ENCODE peak calls at places on chromosomes 5 and 9, in nine cellular contexts. D is psoas muscle, G is ovary, H is Peyer's patch, R is dorsolateral prefrontal cortex, N is mesendoderm, I is cardiac muscle cell, F is GM23248, J is lower leg skin. B is an unnamed sample.
A peak's percentile ranks its signal among the peaks of the same experiment; 100 is the strongest.

GRCh38 chr5:179167871-179168451 is 107.8 kb downstream of the ZNF354C start:
- DNase-seq in D (no peak), G (no peak), H (no peak), R (peak; percentile 35), N (no peak), I (no peak), F (peak; percentile 13), J (no peak), B (no peak)

GRCh38 chr9:137275203-137275936 is 2.2 kb upstream of the TOR4A start:
- DNase-seq in D (no peak), G (peak; percentile 19), H (no peak), R (no peak), N (no peak), I (no peak), F (no peak), J (no peak), B (no peak)

GRCh38 chr9:121294866-121295661 is 27.1 kb downstream of the GSN start:
- DNase-seq in D (peak; percentile 58), G (peak; percentile 84), H (no peak), R (no peak), N (no peak), I (no peak), F (no peak), J (peak; percentile 90), B (peak; percentile 82)

GRCh38 chr9:122091682-122092592 is 1.2 kb downstream of the TTLL11 start:
- DNase-seq in D (no peak), G (no peak), H (no peak), R (no peak), N (no peak), I (no peak), F (no peak), J (peak; percentile 2), B (no peak)

GRCh38 chr9:31137850-31138160 is 1246.6 kb upstream of the ACO1 start:
- DNase-seq in D (no peak), G (no peak), H (no peak), R (no peak), N (peak; percentile 7), I (no peak), F (peak; percentile 7), J (no peak), B (no peak)

GRCh38 chr9:133331221-133331620 is 4.8 kb downstream of the SURF6 start:
- DNase-seq in D (no peak), G (no peak), H (no peak), R (no peak), N (no peak), I (no peak), F (no peak), J (peak; percentile 72), B (no peak)

GRCh38 chr5:96384353-96384752 is 48.7 kb downstream of the PCSK1 start:
- DNase-seq in D (peak; percentile 44), G (no peak), H (no peak), R (peak; percentile 77), N (peak; percentile 4), I (no peak), F (peak; percentile 97), J (no peak), B (no peak)

GRCh38 chr5:41843456-41844112 is 26.6 kb downstream of the OXCT1 start:
- DNase-seq in D (no peak), G (peak; percentile 45), H (no peak), R (no peak), N (peak; percentile 58), I (peak; percentile 71), F (peak; percentile 82), J (no peak), B (no peak)

GRCh38 chr9:103839197-103839596 is 254.9 kb upstream of the SMC2 start:
- DNase-seq in D (no peak), G (no peak), H (no peak), R (no peak), N (no peak), I (no peak), F (no peak), J (no peak), B (no peak)

GRCh38 chr5:170585278-170585677 is 81.5 kb downstream of the KCNIP1 start:
- DNase-seq in D (no peak), G (no peak), H (no peak), R (no peak), N (peak; percentile 18), I (no peak), F (no peak), J (no peak), B (no peak)

GRCh38 chr5:77101298-77101697 is 14.2 kb upstream of the ZBED3 start:
- DNase-seq in D (no peak), G (no peak), H (no peak), R (no peak), N (no peak), I (no peak), F (peak; percentile 91), J (no peak), B (peak; percentile 53)

GRCh38 chr9:112439171-112439570 is 47.5 kb upstream of the KIAA1958 start:
- DNase-seq in D (no peak), G (no peak), H (no peak), R (no peak), N (no peak), I (no peak), F (no peak), J (no peak), B (no peak)

GRCh38 chr9:89743576-89744254 is 138.9 kb downstream of the GADD45G start:
- DNase-seq in D (no peak), G (no peak), H (no peak), R (no peak), N (peak; percentile 85), I (no peak), F (no peak), J (no peak), B (no peak)

GRCh38 chr5:39198080-39198479 is 21.3 kb downstream of the FYB1 start:
- DNase-seq in D (no peak), G (no peak), H (no peak), R (no peak), N (no peak), I (no peak), F (no peak), J (no peak), B (no peak)

GRCh38 chr9:70007831-70008230 is 35.8 kb upstream of the MAMDC2 start:
- DNase-seq in D (no peak), G (no peak), H (no peak), R (no peak), N (no peak), I (no peak), F (no peak), J (no peak), B (no peak)

GRCh38 chr5:52801329-52801728 is 13.6 kb downstream of the ITGA1 start:
- DNase-seq in D (no peak), G (no peak), H (no peak), R (no peak), N (peak; percentile 62), I (peak; percentile 17), F (peak; percentile 42), J (no peak), B (no peak)

GRCh38 chr5:174925586-174925985 is 201.2 kb downstream of the MSX2 start:
- DNase-seq in D (no peak), G (no peak), H (no peak), R (no peak), N (no peak), I (no peak), F (no peak), J (no peak), B (no peak)

GRCh38 chr9:126638571-126639132 is 24.9 kb downstream of the LMX1B start:
- DNase-seq in D (no peak), G (no peak), H (no peak), R (no peak), N (peak; percentile 66), I (peak; percentile 47), F (peak; percentile 9), J (no peak), B (no peak)

GRCh38 chr9:107394264-107394663 is 95.3 kb downstream of the KLF4 start:
- DNase-seq in D (no peak), G (no peak), H (no peak), R (no peak), N (no peak), I (no peak), F (no peak), J (no peak), B (peak; percentile 65)

DNA sequence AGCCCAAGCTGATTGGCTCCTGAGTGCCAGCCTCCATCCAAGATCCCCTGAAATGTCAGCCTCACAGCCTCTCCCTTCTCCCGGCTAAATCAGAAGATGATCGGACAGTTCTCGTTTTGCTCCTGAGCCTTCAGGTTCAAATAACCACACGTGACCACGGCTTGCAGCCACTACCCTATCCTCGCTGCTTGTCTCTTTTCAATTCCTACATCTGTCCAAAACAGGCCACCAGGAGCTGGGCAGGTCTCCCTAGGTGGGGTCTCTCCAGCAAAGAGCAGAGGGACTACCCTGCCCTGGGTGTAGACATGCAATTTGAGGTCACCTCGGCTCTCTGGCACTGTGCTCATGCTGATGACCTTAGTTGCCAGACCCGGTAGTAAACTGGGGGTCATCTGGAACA is 224.0 kb upstream of the TBC1D2 start:
- DNase-seq in D (no peak), G (no peak), H (no peak), R (no peak), N (no peak), I (no peak), F (no peak), J (peak; percentile 21), B (no peak)
- H3K4me3 ChIP-seq in D (no peak overlapping the region), G (no peak overlapping the region), H (no peak overlapping the region), R (no peak overlapping the region), N (no peak overlapping the region), I (no peak overlapping the region), F (no peak overlapping the region), J (no peak overlapping the region), B (no peak overlapping the region)

GRCh38 chr9:101098392-101098791 is 69.9 kb downstream of the PLPPR1 start:
- DNase-seq in D (no peak), G (no peak), H (no peak), R (no peak), N (no peak), I (no peak), F (no peak), J (no peak), B (no peak)
- H3K4me3 ChIP-seq in D (no peak overlapping the region), G (no peak overlapping the region), H (no peak overlapping the region), R (no peak overlapping the region), N (no peak overlapping the region), I (no peak overlapping the region), F (no peak overlapping the region), J (no peak overlapping the region), B (no peak overlapping the region)

GRCh38 chr9:3181049-3181953 is 337.4 kb upstream of the PUM3 start:
- DNase-seq in D (peak; percentile 17), G (no peak), H (peak; percentile 45), R (peak; percentile 74), N (peak; percentile 84), I (peak; percentile 78), F (peak; percentile 38), J (no peak), B (no peak)
- H3K4me3 ChIP-seq in D (peak overlapping the region; percentile 54), G (no peak overlapping the region), H (peak overlapping the region; percentile 19), R (peak overlapping the region; percentile 33), N (no peak overlapping the region), I (peak overlapping the region; percentile 41), F (peak overlapping the region; percentile 59), J (no peak overlapping the region), B (no peak overlapping the region)

GRCh38 chr5:59795141-59795540 is 98.4 kb downstream of the PDE4D start:
- DNase-seq in D (no peak), G (no peak), H (no peak), R (no peak), N (no peak), I (no peak), F (no peak), J (no peak), B (no peak)

GRCh38 chr5:59800375-59800893 is 93.1 kb downstream of the PDE4D start:
- DNase-seq in D (no peak), G (no peak), H (no peak), R (no peak), N (peak; percentile 64), I (no peak), F (no peak), J (no peak), B (no peak)

GRCh38 chr5:59798862-59799667 is 94.5 kb downstream of the PDE4D start:
- DNase-seq in D (no peak), G (no peak), H (no peak), R (no peak), N (no peak), I (no peak), F (peak; percentile 36), J (no peak), B (no peak)

GRCh38 chr5:59799668-59800374 is 93.7 kb downstream of the PDE4D start:
- DNase-seq in D (no peak), G (no peak), H (no peak), R (no peak), N (peak; percentile 62), I (peak; percentile 52), F (peak; percentile 68), J (no peak), B (no peak)
- H3K4me3 ChIP-seq in D (no peak overlapping the region), G (no peak overlapping the region), H (peak overlapping the region; percentile 26), R (no peak overlapping the region), N (no peak overlapping the region), I (no peak overlapping the region), F (no peak overlapping the region), J (no peak overlapping the region), B (no peak overlapping the region)